ENCODE peak calls at places on chromosomes 13 and 19, in four cellular contexts. T, C, A and Z are unnamed samples. For H3K9me3, the result is how much of the 10 kb centered on the place peaks cover.

GRCh38 chr13:44561352-44561751 is 14.8 kb downstream of the TSC22D1 start:
- DNase-seq in T (no peak), C (no peak), A (no peak), Z (no peak)

GRCh38 chr13:29676535-29676934 is 81.0 kb upstream of the SLC7A1 start:
- DNase-seq in T (peak), C (no peak), A (no peak), Z (no peak)

GRCh38 chr13:92727118-92727517 is 499.5 kb upstream of the GPC6 start:
- DNase-seq in T (peak), C (no peak), A (no peak), Z (no peak)

GRCh38 chr19:19105365-19106060 is 32.8 kb downstream of the TMEM161A start:
- DNase-seq in T (no peak), C (peak), A (peak), Z (peak)

GRCh38 chr13:80923907-80924306 is 583.0 kb upstream of the SPRY2 start:
- DNase-seq in T (no peak), C (no peak), A (no peak), Z (no peak)

GRCh38 chr13:52158629-52159158 is 703 bp downstream of the NEK3 start:
- DNase-seq in T (peak), C (no peak), A (no peak), Z (peak)

GRCh38 chr19:47619763-47620162 is 10.8 kb downstream of the BICRA start:
- DNase-seq in T (peak), C (no peak), A (peak), Z (peak)

GRCh38 chr13:21638319-21639282 is 32.3 kb upstream of the FGF9 start:
- DNase-seq in T (peak), C (peak), A (no peak), Z (peak)

GRCh38 chr19:49340069-49340864 is 5.1 kb downstream of the CD37 start:
- DNase-seq in T (no peak), C (no peak), A (peak), Z (peak)

GRCh38 chr13:89375839-89376238 is 1704.7 kb downstream of the SLITRK5 start:
- DNase-seq in T (peak), C (no peak), A (no peak), Z (no peak)

GRCh38 chr19:16068696-16069259 is 7.5 kb upstream of the TPM4 start:
- DNase-seq in T (no peak), C (no peak), A (no peak), Z (no peak)

GRCh38 chr19:34265221-34265650 is 10.9 kb downstream of the GARRE1 start:
- DNase-seq in T (no peak), C (no peak), A (peak), Z (no peak)
- H3K18ac ChIP-seq in T (no peak), C (no peak), A (peak), Z (no peak)

DNA sequence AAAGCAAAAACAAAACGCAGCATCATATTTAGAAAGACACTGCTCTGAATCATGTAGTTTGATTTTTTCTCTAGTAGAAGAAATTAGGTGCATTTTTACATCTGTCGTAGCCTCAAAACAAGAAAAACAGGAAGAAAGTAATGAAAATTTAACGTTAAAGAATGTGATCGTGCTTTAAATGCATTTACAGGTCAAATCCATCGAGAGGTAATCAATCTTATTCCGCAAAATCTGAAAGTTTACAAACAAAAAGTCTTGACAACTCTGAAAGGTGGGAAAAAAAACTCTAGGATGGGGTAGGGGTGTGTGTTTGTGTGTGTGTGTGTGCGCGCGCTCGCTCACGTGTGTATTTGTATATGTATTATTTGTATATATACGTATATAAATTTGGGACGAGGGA is 10.2 kb downstream of the POU4F1 start:
- DNase-seq in T (no peak), C (no peak), A (no peak), Z (no peak)
- H3K9me3 ChIP-seq in T (under half), C (under half), A (under half), Z (under half)

GRCh38 chr19:6218497-6219146 is 61.2 kb downstream of the MLLT1 start:
- DNase-seq in T (peak), C (peak), A (peak), Z (peak)
- H3K18ac ChIP-seq in T (no peak), C (peak), A (no peak), Z (peak)

GRCh38 chr19:52069653-52070052 is 21.0 kb upstream of the ZNF432 start:
- DNase-seq in T (no peak), C (no peak), A (no peak), Z (no peak)

GRCh38 chr19:52065399-52065798 is 16.8 kb upstream of the ZNF432 start:
- DNase-seq in T (no peak), C (no peak), A (no peak), Z (no peak)

GRCh38 chr19:52066258-52066866 is 17.7 kb upstream of the ZNF432 start:
- DNase-seq in T (no peak), C (no peak), A (no peak), Z (no peak)

DNA sequence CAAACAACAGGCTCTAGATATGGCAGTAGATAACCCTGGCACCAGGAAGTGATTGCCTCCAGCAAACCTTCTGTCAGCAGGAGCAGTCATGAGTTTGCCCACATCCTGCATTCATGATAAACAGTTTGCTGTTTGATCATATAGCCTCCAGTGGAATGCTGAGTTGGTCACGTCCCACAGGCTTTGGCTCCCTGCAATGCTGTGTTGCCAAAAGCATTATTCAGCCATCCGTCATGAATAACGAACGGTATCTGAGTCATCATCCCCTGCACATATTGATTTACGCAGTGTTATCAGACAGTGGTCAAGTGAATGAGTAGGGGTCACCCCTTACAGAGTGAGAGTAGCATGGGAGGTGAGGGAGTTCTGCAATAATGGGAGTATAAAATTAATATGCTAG is 21.9 kb upstream of the ZNF432 start:
- DNase-seq in T (peak), C (no peak), A (no peak), Z (peak)
- H3K9me3 ChIP-seq in T (half or more), C (half or more), A (half or more), Z (under half)

DNA sequence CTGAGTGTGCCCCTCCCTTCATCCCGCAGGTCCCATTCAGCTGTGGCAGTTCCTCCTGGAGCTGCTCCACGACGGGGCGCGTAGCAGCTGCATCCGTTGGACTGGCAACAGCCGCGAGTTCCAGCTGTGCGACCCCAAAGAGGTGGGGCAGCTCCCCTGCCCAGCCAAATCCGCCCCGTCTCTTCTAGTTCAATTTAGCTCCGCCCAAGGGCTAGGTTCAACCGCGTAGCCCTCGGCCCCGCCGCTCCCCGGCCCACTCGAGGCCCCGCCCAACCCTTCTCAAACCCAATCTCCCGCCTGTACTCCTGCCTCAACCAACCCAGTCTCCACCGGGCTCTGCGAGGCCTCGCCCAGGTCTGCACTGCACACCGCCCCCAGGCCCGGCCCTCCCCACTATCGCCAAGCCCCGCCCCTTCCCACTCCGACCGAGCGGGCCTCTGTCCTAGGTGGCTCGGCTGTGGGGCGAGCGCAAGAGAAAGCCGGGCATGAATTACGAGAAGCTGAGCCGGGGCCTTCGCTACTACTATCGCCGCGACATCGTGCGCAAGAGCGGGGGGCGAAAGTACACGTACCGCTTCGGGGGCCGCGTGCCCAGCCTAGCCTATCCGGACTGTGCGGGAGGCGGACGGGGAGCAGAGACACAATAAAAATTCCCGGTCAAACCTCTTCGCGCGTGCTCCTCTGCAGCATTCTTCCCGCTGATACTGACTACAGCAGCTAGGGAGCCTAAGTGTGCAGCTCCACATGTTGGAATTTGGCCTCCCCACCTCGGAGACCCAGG is 2.9 kb downstream of the ETV2 start:
- DNase-seq in T (peak), C (peak), A (peak), Z (peak)
- H3K18ac ChIP-seq in T (no peak), C (peak), A (no peak), Z (peak)